ENCODE peak calls at places on chromosomes 5 and 9, in eight cellular contexts. F, O, R, D, W, U, N and M are unnamed samples.

GRCh38 chr5:32067774-32068173 is 106.3 kb downstream of the GOLPH3 start:
- DNase-seq in F (no peak), D (no peak), W (no peak), O (no peak), N (no peak), U (no peak), R (no peak), M (no peak)

GRCh38 chr9:26768196-26768595 is 124.4 kb downstream of the CAAP1 start:
- DNase-seq in N (no peak), R (no peak), D (no peak), U (no peak), O (no peak), W (no peak), F (no peak), M (no peak)

GRCh38 chr9:125513634-125514413 is 193.2 kb downstream of the MAPKAP1 start:
- DNase-seq in D (peak; percentile 91), F (peak; percentile 55), O (peak; percentile 72), N (no peak), W (peak; percentile 68), U (no peak), R (peak; percentile 74), M (no peak)

GRCh38 chr5:81315336-81315735 is 13.9 kb downstream of the ZCCHC9 start:
- DNase-seq in U (no peak), R (peak; percentile 30), F (no peak), W (no peak), D (peak; percentile 81), N (no peak), O (peak; percentile 50), M (no peak)

GRCh38 chr5:20305463-20305862 is 317.5 kb upstream of the CDH18 start:
- DNase-seq in O (no peak), D (no peak), F (no peak), N (no peak), W (no peak), R (no peak), U (no peak), M (no peak)

GRCh38 chr9:134423757-134424156 is 97.5 kb downstream of the RXRA start:
- DNase-seq in F (no peak), O (no peak), R (no peak), N (no peak), W (no peak), U (no peak), D (no peak), M (no peak)

GRCh38 chr5:60346391-60346790 is 353.6 kb downstream of the DEPDC1B start:
- DNase-seq in N (no peak), W (no peak), O (no peak), D (no peak), F (no peak), U (no peak), R (no peak), M (no peak)

GRCh38 chr9:134602547-134603362 is 38.8 kb upstream of the COL5A1 start:
- DNase-seq in W (no peak), O (peak; percentile 99), R (peak; percentile 97), N (no peak), U (peak; percentile 81), D (peak; percentile 100), F (peak; percentile 89), M (no peak)

GRCh38 chr5:44646016-44646415 is 162.7 kb upstream of the MRPS30 start:
- DNase-seq in U (no peak), R (peak; percentile 14), D (no peak), F (no peak), O (no peak), W (no peak), N (no peak), M (no peak)

GRCh38 chr5:1190296-1190695 is 11.1 kb upstream of the SLC6A19 start:
- DNase-seq in O (no peak), W (no peak), U (no peak), D (no peak), R (no peak), F (no peak), N (no peak), M (no peak)

DNA sequence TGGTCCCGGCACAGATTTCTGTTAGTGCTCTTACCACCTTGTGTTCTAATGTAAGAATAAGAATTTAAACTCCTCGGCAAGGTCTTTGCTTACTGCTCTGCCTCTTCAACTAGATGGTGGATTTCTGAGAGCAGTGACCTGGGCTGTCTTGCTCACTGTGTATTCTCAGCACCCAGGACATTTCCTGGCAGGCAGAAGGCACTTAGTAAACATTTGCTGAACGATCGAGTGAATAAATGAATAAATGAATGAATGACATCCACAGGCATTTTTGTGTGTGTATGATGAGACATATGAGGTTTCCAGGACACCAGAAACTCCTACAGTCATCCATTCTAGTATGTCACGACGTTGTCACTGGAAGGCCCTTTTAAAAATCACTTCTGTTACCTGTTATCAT is 143.2 kb downstream of the BOD1 start:
- DNase-seq in U (no peak), W (no peak), D (peak; percentile 27), F (no peak), N (no peak), R (no peak), O (no peak), M (no peak)
- H3K4me3 ChIP-seq in U (no peak overlapping the region), W (no peak overlapping the region), D (no peak overlapping the region), F (no peak overlapping the region), N (no peak overlapping the region), R (no peak overlapping the region), O (no peak overlapping the region), M (no peak overlapping the region)

GRCh38 chr5:147918101-147918500 is 11.8 kb upstream of the C5orf46 start:
- DNase-seq in D (peak; percentile 62), O (no peak), W (no peak), U (no peak), F (no peak), N (no peak), R (no peak), M (no peak)

GRCh38 chr5:147920420-147921030 is 14.2 kb upstream of the C5orf46 start:
- DNase-seq in U (no peak), F (no peak), W (no peak), O (no peak), D (no peak), N (no peak), R (no peak), M (no peak)

GRCh38 chr5:147918899-147919298 is 12.6 kb upstream of the C5orf46 start:
- DNase-seq in U (no peak), F (no peak), N (no peak), R (no peak), W (no peak), O (no peak), D (no peak), M (no peak)

GRCh38 chr5:147925020-147925419 is 18.7 kb upstream of the C5orf46 start:
- DNase-seq in D (no peak), U (no peak), R (no peak), N (no peak), O (no peak), F (no peak), W (no peak), M (no peak)

GRCh38 chr5:147921134-147921533 is 14.8 kb upstream of the C5orf46 start:
- DNase-seq in O (no peak), R (no peak), D (no peak), W (no peak), U (no peak), F (no peak), N (no peak), M (no peak)
- TF ChIP-seq CTCF in O (no peak), R (no peak), D (no peak), W (no peak), U (no peak), F (no peak), N (no peak), M (no peak)

DNA sequence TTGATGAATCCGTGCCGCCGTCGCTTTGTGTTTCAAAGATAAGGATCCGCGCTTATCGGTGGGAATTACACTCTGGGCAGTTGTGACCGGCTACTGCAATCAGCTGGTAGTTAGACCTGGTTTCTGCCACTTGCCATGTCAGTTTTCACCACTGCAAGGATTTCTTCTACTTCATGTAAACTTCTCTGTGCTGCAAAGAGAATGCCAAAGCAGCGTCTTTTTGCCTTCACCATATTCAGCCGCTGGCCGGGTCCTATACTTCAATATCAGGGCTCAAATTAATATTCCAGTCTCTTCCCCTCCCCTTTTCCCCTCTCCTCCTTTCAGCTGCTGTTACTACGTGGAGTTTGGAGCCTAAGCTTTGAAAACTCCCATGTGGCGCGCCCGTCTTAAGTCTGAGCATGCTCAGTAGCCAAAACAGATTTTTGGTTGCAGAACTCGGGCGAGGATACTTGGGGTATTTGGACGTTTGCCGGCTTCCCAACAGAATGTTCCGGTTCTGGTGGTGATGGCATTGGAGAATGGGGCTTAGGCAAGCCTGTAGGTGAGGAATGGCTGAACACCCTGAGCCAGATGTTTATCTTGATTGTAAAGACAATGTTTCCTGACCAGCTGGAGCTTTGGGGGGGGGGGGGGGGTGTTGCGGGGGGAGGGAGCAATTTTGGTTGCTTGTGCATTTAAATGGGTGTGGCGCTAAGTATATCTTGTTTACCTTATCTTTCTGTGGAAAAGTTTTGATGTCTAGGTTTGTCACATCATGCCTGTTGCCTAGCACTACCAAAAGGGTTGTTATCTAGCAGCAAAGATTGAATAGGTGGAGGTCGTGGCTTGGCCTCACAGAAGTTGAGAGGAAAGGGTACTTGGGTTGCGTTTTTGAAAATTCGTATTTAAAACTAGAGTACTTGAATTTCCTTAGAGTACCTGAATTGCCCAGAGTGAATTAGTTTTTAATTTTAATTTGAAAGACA is 1.1 kb downstream of the SMAD5 start:
- DNase-seq in U (no peak), W (no peak), N (peak; percentile 42), F (peak; percentile 78), O (peak; percentile 77), D (peak; percentile 69), R (peak; percentile 83), M (peak; percentile 88)
- H3K4me3 ChIP-seq in U (peak overlapping the region; percentile 91), W (peak overlapping the region; percentile 82), N (peak overlapping the region; percentile 95), F (peak overlapping the region; percentile 91), O (peak overlapping the region; percentile 90), D (peak overlapping the region; percentile 60), R (peak overlapping the region; percentile 88), M (peak overlapping the region; percentile 83)

GRCh38 chr9:121987312-121987711 is 105.8 kb downstream of the TTLL11 start:
- DNase-seq in F (no peak), R (no peak), N (no peak), D (no peak), U (no peak), W (no peak), O (no peak), M (no peak)

GRCh38 chr9:121981118-121981883 is 111.8 kb downstream of the TTLL11 start:
- DNase-seq in W (no peak), O (no peak), N (no peak), U (no peak), D (no peak), F (no peak), R (no peak), M (no peak)

GRCh38 chr9:121984726-121985402 is 108.2 kb downstream of the TTLL11 start:
- DNase-seq in U (no peak), D (peak; percentile 91), N (no peak), R (peak; percentile 91), O (peak; percentile 88), W (no peak), F (no peak), M (no peak)

GRCh38 chr9:121989010-121989409 is 104.1 kb downstream of the TTLL11 start:
- DNase-seq in U (no peak), W (no peak), R (peak; percentile 33), F (peak; percentile 64), O (peak; percentile 30), D (no peak), N (no peak), M (no peak)

DNA sequence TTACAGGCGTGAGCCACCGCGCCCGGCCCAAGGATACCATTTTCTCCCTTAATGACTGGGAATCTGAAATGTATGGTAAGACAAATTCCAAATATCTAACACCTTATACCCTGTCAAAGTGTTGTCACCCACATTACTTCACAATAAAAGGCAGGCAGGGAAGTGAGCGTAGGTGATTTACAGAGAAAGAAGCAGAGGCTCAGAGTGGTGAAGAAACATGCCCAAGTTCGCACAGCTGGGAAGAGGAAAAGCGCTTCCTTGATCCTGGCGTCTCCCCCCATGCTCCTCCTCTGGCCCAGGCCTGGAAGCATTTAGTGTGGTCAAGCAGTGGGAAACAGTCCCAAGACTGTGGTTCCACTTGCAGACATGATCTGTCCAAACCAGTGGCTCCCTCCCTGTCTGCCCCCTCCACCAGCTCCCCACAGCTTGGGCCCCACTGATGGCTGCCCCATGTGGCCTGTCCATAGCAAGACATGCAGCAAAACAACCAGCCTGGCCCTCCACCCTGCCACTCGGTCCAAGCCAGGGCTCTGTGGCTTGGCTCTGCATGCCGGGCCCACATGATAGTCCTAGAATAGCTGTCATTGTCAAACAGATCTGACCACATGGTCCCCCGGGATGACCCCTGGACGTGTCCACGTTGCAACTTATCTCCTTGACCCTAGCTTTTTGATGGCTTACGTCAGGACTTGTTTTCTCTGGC is 107.2 kb downstream of the TTLL11 start:
- DNase-seq in R (peak; percentile 77), W (no peak), U (no peak), F (no peak), O (peak; percentile 27), D (peak; percentile 67), N (peak; percentile 62), M (peak; percentile 91)
- TF ChIP-seq CTCF in R (no peak), W (no peak), U (no peak), F (no peak), O (no peak), D (no peak), N (no peak), M (no peak)